ENCODE peak calls at places on chromosomes 12 and 14, in four cellular contexts. B, F, W and Z are unnamed samples.

GRCh38 chr14:100784523-100785337 is 41.2 kb upstream of the MEG3 start:
- DNase-seq in B (no peak), W (no peak), F (no peak), Z (no peak)

GRCh38 chr12:72622556-72622955 is 350.4 kb downstream of the TRHDE start:
- DNase-seq in F (no peak), W (no peak), B (no peak), Z (no peak)

GRCh38 chr14:69471436-69471835 is 13.1 kb upstream of the PLEKHD1 start:
- DNase-seq in F (no peak), W (no peak), B (no peak), Z (no peak)

GRCh38 chr14:77469041-77469440 is 11.1 kb downstream of the AHSA1 start:
- DNase-seq in B (no peak), F (no peak), W (no peak), Z (no peak)

GRCh38 chr14:68910540-68910939 is 68.6 kb downstream of the ACTN1 start:
- DNase-seq in B (no peak), W (no peak), F (no peak), Z (peak)

GRCh38 chr12:106445981-106446380 is 88.4 kb downstream of the POLR3B start:
- DNase-seq in W (no peak), B (no peak), F (no peak), Z (no peak)

GRCh38 chr12:117032593-117033381 is 66.4 kb downstream of the TESC start:
- DNase-seq in W (peak), B (peak), F (peak), Z (no peak)

GRCh38 chr12:91333966-91334365 is 151.3 kb upstream of the DCN start:
- DNase-seq in W (no peak), F (no peak), B (no peak), Z (no peak)

GRCh38 chr14:106224694-106224971 is 698.2 kb downstream of the TMEM121 start:
- DNase-seq in F (no peak), B (no peak), W (no peak), Z (no peak)

GRCh38 chr12:96197503-96198272 is 3.5 kb downstream of the ELK3 start:
- DNase-seq in B (no peak), W (no peak), F (no peak), Z (no peak)

GRCh38 chr12:28611501-28611900 is 421.2 kb downstream of the CCDC91 start:
- DNase-seq in W (no peak), B (no peak), F (no peak), Z (no peak)

GRCh38 chr12:57504033-57504432 is 16.2 kb downstream of the MARS1 start:
- DNase-seq in W (no peak), F (no peak), B (no peak), Z (no peak)

GRCh38 chr12:94790822-94791221 is 140.5 kb upstream of the TMCC3 start:
- DNase-seq in W (no peak), B (no peak), F (no peak), Z (no peak)

GRCh38 chr12:19031032-19031431 is 98.5 kb upstream of the PLEKHA5 start:
- DNase-seq in B (no peak), F (no peak), W (no peak), Z (no peak)

GRCh38 chr12:100141666-100141997 is 1.0 kb downstream of the BLTP3B start:
- DNase-seq in W (no peak), F (no peak), B (no peak), Z (peak)

GRCh38 chr12:79006306-79006705 is 141.7 kb downstream of the SYT1 start:
- DNase-seq in F (no peak), B (no peak), W (no peak), Z (no peak)

GRCh38 chr12:115008951-115009350 is 325.0 kb upstream of the TBX3 start:
- DNase-seq in W (no peak), F (no peak), B (peak), Z (peak)

GRCh38 chr12:94390130-94390485 is 69.6 kb downstream of the CEP83 start:
- DNase-seq in B (no peak), W (no peak), F (no peak), Z (no peak)

GRCh38 chr12:131828671-131829350 is 618 bp downstream of the MMP17 start:
- DNase-seq in F (no peak), W (no peak), B (no peak), Z (no peak)

GRCh38 chr12:122057007-122057735 is 21.4 kb upstream of the MLXIP start:
- DNase-seq in W (no peak), F (no peak), B (no peak), Z (no peak)